ENCODE peak calls at places on chromosomes 4 and X, in six cellular contexts. V is A549; L is transverse colon; D is GM03348; E is stimulated activated naive CD4-positive, alpha-beta T cell; W is AG20443. N is an unnamed sample.

GRCh38 chr4:161704040-161704439 is 459.8 kb downstream of the FSTL5 start:
- DNase-seq in V (no peak), L (no peak), D (no peak), E (no peak), W (no peak), N (no peak)

GRCh38 chr4:172073590-172073989 is 260.4 kb downstream of the GALNTL6 start:
- DNase-seq in V (no peak), L (no peak), D (no peak), E (no peak), W (no peak), N (no peak)

GRCh38 chrX:53223955-53224859 is 800 bp downstream of the KDM5C start:
- DNase-seq in V (peak), L (peak), D (peak), E (peak), W (peak), N (no peak)

GRCh38 chr4:76882630-76883029 is 15.3 kb downstream of the SOWAHB start:
- DNase-seq in V (no peak), L (no peak), D (no peak), E (no peak), W (no peak), N (no peak)

GRCh38 chr4:153205757-153206156 is 1.5 kb downstream of the TRIM2 start:
- DNase-seq in V (no peak), L (peak), D (no peak), E (no peak), W (no peak), N (no peak)

GRCh38 chr4:622996-623913 is 2.1 kb upstream of the PDE6B start:
- DNase-seq in V (no peak), L (no peak), D (no peak), E (no peak), W (peak), N (no peak)

GRCh38 chr4:118911162-118911791 is 22.6 kb downstream of the SYNPO2 start:
- DNase-seq in V (no peak), L (no peak), D (peak), E (no peak), W (no peak), N (no peak)

GRCh38 chr4:123597586-123597985 is 201.0 kb downstream of the SPRY1 start:
- DNase-seq in V (no peak), L (no peak), D (peak), E (no peak), W (peak), N (no peak)

GRCh38 chr4:1225272-1226166 is 23.4 kb downstream of the CTBP1 start:
- DNase-seq in V (no peak), L (no peak), D (no peak), E (no peak), W (no peak), N (no peak)

GRCh38 chr4:173505924-173506779 is 23.9 kb downstream of the HAND2 start:
- DNase-seq in V (peak), L (peak), D (peak), E (peak), W (peak), N (no peak)

GRCh38 chrX:139113682-139114081 is 402.2 kb upstream of the FGF13 start:
- DNase-seq in V (no peak), L (no peak), D (no peak), E (no peak), W (peak), N (no peak)

GRCh38 chr4:54066718-54067129 is 2.3 kb upstream of the CHIC2 start:
- DNase-seq in V (no peak), L (no peak), D (no peak), E (no peak), W (no peak), N (no peak)

GRCh38 chrX:72540318-72540717 is 32.3 kb downstream of the HDAC8 start:
- DNase-seq in V (peak), L (no peak), D (peak), E (no peak), W (peak), N (no peak)

GRCh38 chrX:3252744-3253143 is 93.7 kb downstream of the MXRA5 start:
- DNase-seq in V (no peak), L (no peak), D (peak), E (no peak), W (peak), N (no peak)

GRCh38 chrX:48814722-48815121 is 11.6 kb upstream of the ERAS start:
- DNase-seq in V (no peak), L (no peak), D (no peak), E (no peak), W (no peak), N (no peak)

GRCh38 chrX:48649109-48649508 is 34.5 kb upstream of the WAS start:
- DNase-seq in V (no peak), L (no peak), D (no peak), E (no peak), W (no peak), N (no peak)

GRCh38 chr4:7635971-7636508 is 201.3 kb upstream of the PSAPL1 start:
- DNase-seq in V (no peak), L (no peak), D (no peak), E (no peak), W (no peak), N (no peak)

N was measured in effector CD8-positive, alpha-beta T cell.